ENCODE peak calls at places on chromosomes 4 and X, in five cellular contexts. One of them, this sample, is unnamed.

GRCh38 chr4:181162266-181163063 is 1080.7 kb upstream of the TENM3 start:
- DNase-seq in GM18507: no peak
- DNase-seq in astrocyte of the spinal cord: no peak
- DNase-seq in thoracic aorta: no peak
- DNase-seq in activated CD8-positive, alpha-beta memory T cell treated with anti-CD3 and anti-CD28 coated beads, Interleukin-2, amount 50 U/mL, for 48 hours: no peak
- DNase-seq in this sample: no peak

GRCh38 chr4:186074189-186074588 is 5.2 kb downstream of the TLR3 start:
- DNase-seq in thoracic aorta: no peak
- DNase-seq in activated CD8-positive, alpha-beta memory T cell treated with anti-CD3 and anti-CD28 coated beads, Interleukin-2, amount 50 U/mL, for 48 hours: no peak
- DNase-seq in astrocyte of the spinal cord: no peak
- DNase-seq in GM18507: no peak
- DNase-seq in this sample: peak; percentile 60

GRCh38 chr4:88335092-88335665 is 43.5 kb upstream of the HERC6 start:
- DNase-seq in thoracic aorta: no peak
- DNase-seq in astrocyte of the spinal cord: no peak
- DNase-seq in GM18507: no peak
- DNase-seq in activated CD8-positive, alpha-beta memory T cell treated with anti-CD3 and anti-CD28 coated beads, Interleukin-2, amount 50 U/mL, for 48 hours: no peak
- DNase-seq in this sample: no peak

GRCh38 chr4:76156635-76157034 is 8.4 kb upstream of the NUP54 start:
- DNase-seq in GM18507: no peak
- DNase-seq in astrocyte of the spinal cord: no peak
- DNase-seq in activated CD8-positive, alpha-beta memory T cell treated with anti-CD3 and anti-CD28 coated beads, Interleukin-2, amount 50 U/mL, for 48 hours: no peak
- DNase-seq in thoracic aorta: no peak
- DNase-seq in this sample: no peak

GRCh38 chrX:8815460-8816065 is 14.4 kb upstream of the FAM9A start:
- DNase-seq in activated CD8-positive, alpha-beta memory T cell treated with anti-CD3 and anti-CD28 coated beads, Interleukin-2, amount 50 U/mL, for 48 hours: no peak
- DNase-seq in GM18507: no peak
- DNase-seq in thoracic aorta: no peak
- DNase-seq in astrocyte of the spinal cord: peak; percentile 37
- DNase-seq in this sample: peak; percentile 10

GRCh38 chr4:38663801-38664703 is at the start of gene KLF3:
- DNase-seq in activated CD8-positive, alpha-beta memory T cell treated with anti-CD3 and anti-CD28 coated beads, Interleukin-2, amount 50 U/mL, for 48 hours: peak; percentile 86
- DNase-seq in thoracic aorta: peak; percentile 78
- DNase-seq in astrocyte of the spinal cord: peak; percentile 93
- DNase-seq in GM18507: peak; percentile 75
- DNase-seq in this sample: peak; percentile 95

GRCh38 chr4:152590179-152591031 is 54.5 kb upstream of the FBXW7 start:
- DNase-seq in astrocyte of the spinal cord: peak; percentile 90
- DNase-seq in GM18507: no peak
- DNase-seq in thoracic aorta: no peak
- DNase-seq in activated CD8-positive, alpha-beta memory T cell treated with anti-CD3 and anti-CD28 coated beads, Interleukin-2, amount 50 U/mL, for 48 hours: no peak
- DNase-seq in this sample: no peak

GRCh38 chr4:39648213-39648612 is 9.5 kb upstream of the SMIM14 start:
- DNase-seq in astrocyte of the spinal cord: no peak
- DNase-seq in GM18507: no peak
- DNase-seq in thoracic aorta: no peak
- DNase-seq in activated CD8-positive, alpha-beta memory T cell treated with anti-CD3 and anti-CD28 coated beads, Interleukin-2, amount 50 U/mL, for 48 hours: no peak
- DNase-seq in this sample: no peak

GRCh38 chr4:128451270-128451905 is 163.8 kb upstream of the PGRMC2 start:
- DNase-seq in activated CD8-positive, alpha-beta memory T cell treated with anti-CD3 and anti-CD28 coated beads, Interleukin-2, amount 50 U/mL, for 48 hours: no peak
- DNase-seq in thoracic aorta: no peak
- DNase-seq in GM18507: no peak
- DNase-seq in astrocyte of the spinal cord: no peak
- DNase-seq in this sample: no peak

GRCh38 chrX:2666491-2666890 is 24.6 kb upstream of the CD99 start:
- DNase-seq in GM18507: no peak
- DNase-seq in thoracic aorta: no peak
- DNase-seq in activated CD8-positive, alpha-beta memory T cell treated with anti-CD3 and anti-CD28 coated beads, Interleukin-2, amount 50 U/mL, for 48 hours: no peak
- DNase-seq in astrocyte of the spinal cord: no peak
- DNase-seq in this sample: no peak

GRCh38 chr4:94356444-94356843 is 13.8 kb upstream of the HPGDS start:
- DNase-seq in activated CD8-positive, alpha-beta memory T cell treated with anti-CD3 and anti-CD28 coated beads, Interleukin-2, amount 50 U/mL, for 48 hours: no peak
- DNase-seq in thoracic aorta: no peak
- DNase-seq in astrocyte of the spinal cord: no peak
- DNase-seq in GM18507: no peak
- DNase-seq in this sample: no peak

GRCh38 chrX:153647461-153648357 is 706 bp downstream of the DUSP9 start:
- DNase-seq in activated CD8-positive, alpha-beta memory T cell treated with anti-CD3 and anti-CD28 coated beads, Interleukin-2, amount 50 U/mL, for 48 hours: peak; percentile 45
- DNase-seq in astrocyte of the spinal cord: no peak
- DNase-seq in thoracic aorta: no peak
- DNase-seq in GM18507: no peak
- DNase-seq in this sample: no peak

GRCh38 chr4:122845066-122845465 is 18.4 kb downstream of the FGF2 start:
- DNase-seq in thoracic aorta: no peak
- DNase-seq in GM18507: no peak
- DNase-seq in astrocyte of the spinal cord: no peak
- DNase-seq in activated CD8-positive, alpha-beta memory T cell treated with anti-CD3 and anti-CD28 coated beads, Interleukin-2, amount 50 U/mL, for 48 hours: no peak
- DNase-seq in this sample: no peak

GRCh38 chrX:120450163-120450562 is 18.9 kb downstream of the LAMP2 start:
- DNase-seq in GM18507: no peak
- DNase-seq in activated CD8-positive, alpha-beta memory T cell treated with anti-CD3 and anti-CD28 coated beads, Interleukin-2, amount 50 U/mL, for 48 hours: no peak
- DNase-seq in astrocyte of the spinal cord: no peak
- DNase-seq in thoracic aorta: no peak
- DNase-seq in this sample: no peak

GRCh38 chrX:40272786-40273185 is 175.0 kb upstream of the BCOR start:
- DNase-seq in astrocyte of the spinal cord: no peak
- DNase-seq in activated CD8-positive, alpha-beta memory T cell treated with anti-CD3 and anti-CD28 coated beads, Interleukin-2, amount 50 U/mL, for 48 hours: no peak
- DNase-seq in thoracic aorta: no peak
- DNase-seq in GM18507: no peak
- DNase-seq in this sample: no peak

GRCh38 chrX:153460826-153461225 is 9.6 kb downstream of the HAUS7 start:
- DNase-seq in activated CD8-positive, alpha-beta memory T cell treated with anti-CD3 and anti-CD28 coated beads, Interleukin-2, amount 50 U/mL, for 48 hours: peak; percentile 60
- DNase-seq in thoracic aorta: no peak
- DNase-seq in astrocyte of the spinal cord: peak; percentile 45
- DNase-seq in GM18507: no peak
- DNase-seq in this sample: no peak

GRCh38 chrX:13085533-13085932 is 41.1 kb upstream of the FAM9C start:
- DNase-seq in activated CD8-positive, alpha-beta memory T cell treated with anti-CD3 and anti-CD28 coated beads, Interleukin-2, amount 50 U/mL, for 48 hours: peak; percentile 60
- DNase-seq in thoracic aorta: no peak
- DNase-seq in astrocyte of the spinal cord: no peak
- DNase-seq in GM18507: no peak
- DNase-seq in this sample: no peak

GRCh38 chr4:6768539-6768905 is 14.0 kb upstream of the KIAA0232 start:
- DNase-seq in activated CD8-positive, alpha-beta memory T cell treated with anti-CD3 and anti-CD28 coated beads, Interleukin-2, amount 50 U/mL, for 48 hours: no peak
- DNase-seq in astrocyte of the spinal cord: peak; percentile 18
- DNase-seq in GM18507: no peak
- DNase-seq in thoracic aorta: peak; percentile 38
- DNase-seq in this sample: no peak

GRCh38 chr4:93467484-93468155 is 360.9 kb upstream of the ATOH1 start:
- DNase-seq in GM18507: no peak
- DNase-seq in astrocyte of the spinal cord: no peak
- DNase-seq in activated CD8-positive, alpha-beta memory T cell treated with anti-CD3 and anti-CD28 coated beads, Interleukin-2, amount 50 U/mL, for 48 hours: no peak
- DNase-seq in thoracic aorta: no peak
- DNase-seq in this sample: no peak

This sample was measured in globus pallidus.